ENCODE peak calls at places on chromosomes 16 and 17, in five cellular contexts. One of them, this sample, is unnamed.

GRCh38 chr17:78710607-78711006 is 71.5 kb downstream of the CYTH1 start:
- DNase-seq in mesothelial cell of epicardium: no peak
- DNase-seq in nephron progenitor cell: no peak
- DNase-seq in endothelial cell: no peak
- DNase-seq in WTC11: no peak
- DNase-seq in this sample: no peak

GRCh38 chr17:7119314-7119713 is 4.7 kb upstream of the ASGR2 start:
- DNase-seq in WTC11: peak
- DNase-seq in endothelial cell: no peak
- DNase-seq in nephron progenitor cell: no peak
- DNase-seq in mesothelial cell of epicardium: no peak
- DNase-seq in this sample: no peak

GRCh38 chr16:85522842-85523601 is 90.1 kb upstream of the GSE1 start:
- DNase-seq in mesothelial cell of epicardium: no peak
- DNase-seq in WTC11: no peak
- DNase-seq in endothelial cell: no peak
- DNase-seq in nephron progenitor cell: peak
- DNase-seq in this sample: no peak

GRCh38 chr17:80347536-80347935 is 67.4 kb upstream of the ENDOV start:
- DNase-seq in WTC11: no peak
- DNase-seq in nephron progenitor cell: no peak
- DNase-seq in mesothelial cell of epicardium: no peak
- DNase-seq in endothelial cell: no peak
- DNase-seq in this sample: no peak

GRCh38 chr17:4232168-4232813 is 31.5 kb downstream of the ANKFY1 start:
- DNase-seq in nephron progenitor cell: no peak
- DNase-seq in mesothelial cell of epicardium: no peak
- DNase-seq in WTC11: no peak
- DNase-seq in endothelial cell: no peak
- DNase-seq in this sample: no peak

GRCh38 chr17:6191405-6192095 is 121.4 kb downstream of the WSCD1 start:
- DNase-seq in mesothelial cell of epicardium: no peak
- DNase-seq in endothelial cell: peak
- DNase-seq in nephron progenitor cell: no peak
- DNase-seq in WTC11: no peak
- DNase-seq in this sample: no peak

GRCh38 chr16:66292241-66292935 is 74.1 kb upstream of the CDH5 start:
- DNase-seq in nephron progenitor cell: no peak
- DNase-seq in mesothelial cell of epicardium: peak
- DNase-seq in WTC11: no peak
- DNase-seq in endothelial cell: no peak
- DNase-seq in this sample: no peak

GRCh38 chr17:51487947-51488346 is 227.6 kb downstream of the UTP18 start:
- DNase-seq in mesothelial cell of epicardium: no peak
- DNase-seq in WTC11: peak
- DNase-seq in endothelial cell: peak
- DNase-seq in nephron progenitor cell: peak
- DNase-seq in this sample: no peak

GRCh38 chr16:88774544-88775393 is 10.3 kb downstream of the PIEZO1 start:
- DNase-seq in WTC11: no peak
- DNase-seq in mesothelial cell of epicardium: no peak
- DNase-seq in nephron progenitor cell: no peak
- DNase-seq in endothelial cell: no peak
- DNase-seq in this sample: no peak

GRCh38 chr16:2936436-2937011 is 24.8 kb downstream of the FLYWCH1 start:
- DNase-seq in mesothelial cell of epicardium: no peak
- DNase-seq in endothelial cell: no peak
- DNase-seq in WTC11: no peak
- DNase-seq in nephron progenitor cell: no peak
- DNase-seq in this sample: no peak

GRCh38 chr16:54931041-54931756 is 534 bp downstream of the IRX5 start:
- DNase-seq in WTC11: peak
- DNase-seq in mesothelial cell of epicardium: peak
- DNase-seq in nephron progenitor cell: peak
- DNase-seq in endothelial cell: peak
- DNase-seq in this sample: peak

GRCh38 chr16:83954577-83955016 is 1.6 kb downstream of the OSGIN1 start:
- DNase-seq in nephron progenitor cell: no peak
- DNase-seq in mesothelial cell of epicardium: no peak
- DNase-seq in endothelial cell: no peak
- DNase-seq in WTC11: no peak
- DNase-seq in this sample: no peak

GRCh38 chr16:64089697-64090096 is 1032.2 kb downstream of the CDH11 start:
- DNase-seq in WTC11: no peak
- DNase-seq in nephron progenitor cell: peak
- DNase-seq in mesothelial cell of epicardium: no peak
- DNase-seq in endothelial cell: peak
- DNase-seq in this sample: no peak

GRCh38 chr16:66927918-66928649 is 2.7 kb upstream of the RRAD start:
- DNase-seq in WTC11: no peak
- DNase-seq in nephron progenitor cell: no peak
- DNase-seq in endothelial cell: no peak
- DNase-seq in mesothelial cell of epicardium: no peak
- DNase-seq in this sample: no peak

GRCh38 chr17:41328207-41328606 is 12.7 kb upstream of the KRTAP17-1 start:
- DNase-seq in mesothelial cell of epicardium: no peak
- DNase-seq in endothelial cell: no peak
- DNase-seq in nephron progenitor cell: no peak
- DNase-seq in WTC11: no peak
- DNase-seq in this sample: no peak

GRCh38 chr17:65473363-65473762 is 88.1 kb downstream of the AXIN2 start:
- DNase-seq in mesothelial cell of epicardium: no peak
- DNase-seq in endothelial cell: no peak
- DNase-seq in WTC11: no peak
- DNase-seq in nephron progenitor cell: no peak
- DNase-seq in this sample: no peak

GRCh38 chr16:8958344-8958808 is 5.3 kb downstream of the USP7 start:
- DNase-seq in WTC11: no peak
- DNase-seq in nephron progenitor cell: no peak
- DNase-seq in endothelial cell: peak
- DNase-seq in mesothelial cell of epicardium: no peak
- DNase-seq in this sample: no peak

GRCh38 chr17:82553210-82553930 is 33.8 kb downstream of the FOXK2 start:
- DNase-seq in nephron progenitor cell: no peak
- DNase-seq in mesothelial cell of epicardium: no peak
- DNase-seq in endothelial cell: no peak
- DNase-seq in WTC11: peak
- DNase-seq in this sample: no peak

GRCh38 chr16:12679660-12680272 is 123.9 kb downstream of the CPPED1 start:
- DNase-seq in endothelial cell: no peak
- DNase-seq in mesothelial cell of epicardium: no peak
- DNase-seq in WTC11: no peak
- DNase-seq in nephron progenitor cell: no peak
- DNase-seq in this sample: no peak

GRCh38 chr17:62162898-62163297 is 97.8 kb upstream of the MED13 start:
- DNase-seq in nephron progenitor cell: no peak
- DNase-seq in endothelial cell: no peak
- DNase-seq in WTC11: no peak
- DNase-seq in mesothelial cell of epicardium: no peak
- DNase-seq in this sample: no peak

GRCh38 chr17:82332669-82333278 is 792 bp downstream of the SECTM1 start:
- DNase-seq in nephron progenitor cell: no peak
- DNase-seq in endothelial cell: no peak
- DNase-seq in mesothelial cell of epicardium: no peak
- DNase-seq in WTC11: no peak
- DNase-seq in this sample: no peak

GRCh38 chr17:65593870-65594584 is 32.6 kb upstream of the AXIN2 start:
- DNase-seq in nephron progenitor cell: peak
- DNase-seq in mesothelial cell of epicardium: peak
- DNase-seq in WTC11: no peak
- DNase-seq in endothelial cell: no peak
- DNase-seq in this sample: no peak

GRCh38 chr16:85751665-85752501 is 987 bp upstream of the C16orf74 start:
- DNase-seq in mesothelial cell of epicardium: no peak
- DNase-seq in WTC11: no peak
- DNase-seq in nephron progenitor cell: no peak
- DNase-seq in endothelial cell: no peak
- DNase-seq in this sample: no peak

GRCh38 chr16:7867831-7868230 is 535.2 kb downstream of the RBFOX1 start:
- DNase-seq in endothelial cell: no peak
- DNase-seq in WTC11: no peak
- DNase-seq in nephron progenitor cell: no peak
- DNase-seq in mesothelial cell of epicardium: no peak
- DNase-seq in this sample: no peak

GRCh38 chr16:30628628-30629342 is 18.6 kb upstream of the ZNF689 start:
- DNase-seq in nephron progenitor cell: peak
- DNase-seq in mesothelial cell of epicardium: peak
- DNase-seq in WTC11: peak
- DNase-seq in endothelial cell: peak
- DNase-seq in this sample: peak

GRCh38 chr16:10708969-10709368 is 14.2 kb upstream of the TEKT5 start:
- DNase-seq in WTC11: no peak
- DNase-seq in endothelial cell: no peak
- DNase-seq in mesothelial cell of epicardium: no peak
- DNase-seq in nephron progenitor cell: no peak
- DNase-seq in this sample: no peak
- TF ChIP-seq CTCF in WTC11: no peak
- TF ChIP-seq CTCF in endothelial cell: no peak
- TF ChIP-seq CTCF in mesothelial cell of epicardium: no peak
- TF ChIP-seq CTCF in nephron progenitor cell: no peak
- TF ChIP-seq CTCF in this sample: no peak

DNA sequence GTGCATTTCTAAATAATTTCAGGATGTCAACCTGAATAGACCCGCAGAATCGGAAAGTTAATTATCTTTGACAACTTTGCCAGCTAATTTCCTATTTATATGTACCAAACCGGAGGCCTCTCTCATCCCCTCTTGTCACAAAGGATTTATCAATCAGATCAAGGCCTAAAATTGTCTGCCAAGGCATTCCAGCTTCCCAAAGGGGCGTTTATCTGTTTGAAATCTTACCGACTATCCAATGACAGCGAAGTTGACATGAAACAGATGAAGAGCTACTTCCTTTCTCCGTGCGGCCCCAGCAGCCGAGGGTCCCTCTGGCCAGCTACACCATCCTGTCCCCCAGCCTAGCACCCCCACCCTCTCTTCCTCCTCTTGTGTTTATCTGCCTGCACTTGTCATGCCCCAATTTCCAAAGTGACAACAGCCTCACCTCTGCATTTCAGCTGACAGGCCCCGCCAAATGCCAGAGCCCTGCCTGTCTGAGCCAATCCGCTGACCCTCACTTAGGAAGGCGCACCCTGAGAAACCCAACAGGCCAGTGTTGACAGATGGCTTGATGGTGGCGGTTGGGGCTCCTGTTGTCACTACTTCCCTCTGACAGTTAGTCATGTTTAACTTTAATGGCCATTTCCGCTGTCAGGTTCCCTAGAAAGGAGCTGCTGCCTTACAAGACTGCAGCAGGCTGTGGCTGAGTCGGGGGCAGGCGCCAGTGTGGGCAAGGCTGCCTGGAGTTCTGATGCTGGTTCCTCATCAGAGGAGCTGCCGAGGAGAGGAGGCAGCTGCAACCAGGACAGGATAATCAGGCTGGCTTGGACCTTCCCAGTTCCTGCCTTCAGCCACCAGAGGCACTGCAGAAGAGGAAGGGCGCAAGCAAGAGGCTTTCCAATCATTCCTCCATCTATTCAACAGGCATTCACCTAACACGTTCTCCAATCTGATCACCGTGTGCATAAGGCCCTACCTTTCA is 223.4 kb upstream of the DYNLRB2 start:
- DNase-seq in endothelial cell: no peak
- DNase-seq in nephron progenitor cell: peak
- DNase-seq in WTC11: peak
- DNase-seq in mesothelial cell of epicardium: no peak
- DNase-seq in this sample: no peak
- TF ChIP-seq CTCF in endothelial cell: peak
- TF ChIP-seq CTCF in nephron progenitor cell: peak
- TF ChIP-seq CTCF in WTC11: no peak
- TF ChIP-seq CTCF in mesothelial cell of epicardium: no peak
- TF ChIP-seq CTCF in this sample: peak

DNA sequence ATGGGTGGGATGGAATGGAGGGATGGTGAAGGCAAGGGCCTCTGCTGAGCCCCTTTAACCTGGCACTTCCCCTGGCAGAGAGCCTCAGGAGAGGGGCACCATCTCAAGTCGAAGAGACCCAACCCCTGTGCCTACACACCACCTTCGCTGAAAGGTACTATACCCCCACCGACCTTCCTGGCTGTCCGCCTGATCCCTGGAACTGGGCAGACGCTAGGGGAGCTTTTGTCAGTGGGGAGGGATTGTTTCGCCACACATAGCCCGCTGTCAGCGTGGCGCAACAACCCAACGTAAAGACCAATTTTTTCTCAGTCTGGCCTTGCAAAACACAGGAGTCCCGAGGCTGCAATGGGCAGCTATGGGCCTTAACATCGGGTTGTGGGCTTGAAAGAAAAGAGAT is 3.1 kb downstream of the PPP1R1B start:
- DNase-seq in WTC11: no peak
- DNase-seq in endothelial cell: no peak
- DNase-seq in nephron progenitor cell: no peak
- DNase-seq in mesothelial cell of epicardium: no peak
- DNase-seq in this sample: no peak
- TF ChIP-seq CTCF in WTC11: no peak
- TF ChIP-seq CTCF in endothelial cell: no peak
- TF ChIP-seq CTCF in nephron progenitor cell: no peak
- TF ChIP-seq CTCF in mesothelial cell of epicardium: no peak
- TF ChIP-seq CTCF in this sample: no peak

GRCh38 chr16:46627746-46628145 is 6.6 kb upstream of the SHCBP1 start:
- DNase-seq in mesothelial cell of epicardium: no peak
- DNase-seq in endothelial cell: no peak
- DNase-seq in nephron progenitor cell: no peak
- DNase-seq in WTC11: no peak
- DNase-seq in this sample: no peak

GRCh38 chr16:46632778-46633733 is 11.9 kb upstream of the SHCBP1 start:
- DNase-seq in WTC11: peak
- DNase-seq in mesothelial cell of epicardium: no peak
- DNase-seq in endothelial cell: no peak
- DNase-seq in nephron progenitor cell: peak
- DNase-seq in this sample: no peak

DNA sequence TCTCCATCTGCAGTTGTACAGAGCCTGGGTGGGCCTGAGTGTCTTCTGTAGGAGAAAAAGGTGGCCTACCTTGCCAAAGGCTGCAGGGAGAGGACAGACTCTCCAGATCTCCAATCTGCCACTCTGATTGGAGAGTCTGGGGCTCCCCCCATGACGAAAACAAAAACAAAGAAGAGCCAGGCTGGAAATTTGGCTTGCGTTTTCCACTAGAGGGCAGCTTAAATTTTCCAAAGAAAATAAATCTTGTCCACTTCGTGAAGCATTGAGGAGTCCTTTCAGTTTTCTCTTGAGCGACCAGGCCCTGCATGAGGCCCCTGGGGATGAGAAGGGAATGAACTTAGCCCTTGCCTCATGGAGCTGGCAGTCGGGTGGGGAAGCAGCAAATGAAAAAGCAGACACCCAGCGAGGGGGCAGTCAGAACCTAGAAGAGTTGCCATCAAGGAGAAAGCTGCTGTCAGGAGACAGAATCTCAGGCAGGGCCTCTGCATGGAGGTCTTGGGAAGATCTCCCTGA is 8.2 kb upstream of the SHCBP1 start:
- DNase-seq in endothelial cell: peak
- DNase-seq in nephron progenitor cell: no peak
- DNase-seq in WTC11: no peak
- DNase-seq in mesothelial cell of epicardium: no peak
- DNase-seq in this sample: no peak
- TF ChIP-seq CTCF in endothelial cell: peak
- TF ChIP-seq CTCF in nephron progenitor cell: peak
- TF ChIP-seq CTCF in WTC11: no peak
- TF ChIP-seq CTCF in mesothelial cell of epicardium: no peak
- TF ChIP-seq CTCF in this sample: peak

GRCh38 chr17:44083250-44083849 is 12.8 kb downstream of the G6PC3 start:
- DNase-seq in nephron progenitor cell: no peak
- DNase-seq in endothelial cell: peak
- DNase-seq in WTC11: peak
- DNase-seq in mesothelial cell of epicardium: no peak
- DNase-seq in this sample: no peak
- TF ChIP-seq CTCF in nephron progenitor cell: no peak
- TF ChIP-seq CTCF in endothelial cell: no peak
- TF ChIP-seq CTCF in WTC11: no peak
- TF ChIP-seq CTCF in mesothelial cell of epicardium: no peak
- TF ChIP-seq CTCF in this sample: no peak

GRCh38 chr17:68600123-68600880 is 865 bp downstream of the FAM20A start:
- DNase-seq in mesothelial cell of epicardium: peak
- DNase-seq in WTC11: peak
- DNase-seq in nephron progenitor cell: peak
- DNase-seq in endothelial cell: peak
- DNase-seq in this sample: peak
- TF ChIP-seq CTCF in mesothelial cell of epicardium: no peak
- TF ChIP-seq CTCF in WTC11: no peak
- TF ChIP-seq CTCF in nephron progenitor cell: no peak
- TF ChIP-seq CTCF in endothelial cell: no peak
- TF ChIP-seq CTCF in this sample: no peak